ENCODE peak calls at places on chromosomes 4 and X, in five cellular contexts. I is adrenal gland, K is IMR-90, X is cardiac muscle cell, E is mammary epithelial cell. S is an unnamed sample.

GRCh38 chr4:74158561-74159396 is 861 bp downstream of the MTHFD2L start:
- DNase-seq in X (no peak), K (peak; percentile 46), I (no peak), E (peak; percentile 37), S (peak; percentile 36)

GRCh38 chrX:11298600-11298999 is 5.4 kb downstream of the AMELX start:
- DNase-seq in E (no peak), X (no peak), K (no peak), I (no peak), S (no peak)

GRCh38 chrX:24423960-24424359 is 41.1 kb upstream of the PDK3 start:
- DNase-seq in I (no peak), K (no peak), E (no peak), X (no peak), S (peak; percentile 11)

GRCh38 chrX:270848-271367 is 10.3 kb upstream of the PLCXD1 start:
- DNase-seq in K (no peak), I (no peak), E (no peak), X (no peak), S (no peak)

GRCh38 chrX:8971116-8971515 is 62.8 kb downstream of the FAM9B start:
- DNase-seq in X (peak; percentile 31), E (peak; percentile 17), K (peak; percentile 67), I (no peak), S (peak; percentile 63)

GRCh38 chr4:7970031-7970946 is 30.6 kb upstream of the AFAP1 start:
- DNase-seq in E (peak; percentile 51), I (no peak), K (peak; percentile 58), X (no peak), S (peak; percentile 39)

GRCh38 chr4:164937576-164938270 is 39.7 kb downstream of the TRIM61 start:
- DNase-seq in E (no peak), X (peak; percentile 11), I (peak; percentile 26), K (peak; percentile 18), S (peak; percentile 48)

GRCh38 chrX:134749651-134750450 is 91.6 kb upstream of the PLAC1 start:
- DNase-seq in I (no peak), K (no peak), X (no peak), E (no peak), S (peak; percentile 66)

GRCh38 chr4:176656108-176656507 is 136.6 kb downstream of the VEGFC start:
- DNase-seq in K (no peak), I (no peak), E (no peak), X (no peak), S (peak; percentile 89)

GRCh38 chrX:13965531-13965930 is 64.2 kb downstream of the GEMIN8 start:
- DNase-seq in K (no peak), I (no peak), X (no peak), E (no peak), S (no peak)

GRCh38 chr4:151169223-151169622 is 69.8 kb downstream of the RPS3A start:
- DNase-seq in I (peak; percentile 32), K (peak; percentile 99), X (peak; percentile 18), E (no peak), S (peak; percentile 98)

GRCh38 chr4:144905286-144905685 is 192.7 kb downstream of the ANAPC10 start:
- DNase-seq in K (no peak), E (no peak), X (peak; percentile 55), I (no peak), S (no peak)

GRCh38 chrX:13669246-13669689 is 16.3 kb downstream of the TCEANC start:
- DNase-seq in K (peak; percentile 99), X (no peak), E (peak; percentile 99), I (peak; percentile 82), S (peak; percentile 95)

GRCh38 chr4:48461000-48461399 is 22.1 kb upstream of the SLC10A4 start:
- DNase-seq in I (no peak), E (no peak), K (no peak), X (no peak), S (no peak)

GRCh38 chr4:48913346-48913745 is 6.8 kb upstream of the OCIAD2 start:
- DNase-seq in I (peak; percentile 83), K (peak; percentile 92), E (peak; percentile 90), X (no peak), S (peak; percentile 70)

GRCh38 chr4:189304179-189304578 is 636.5 kb upstream of the FRG1 start:
- DNase-seq in K (peak; percentile 59), E (peak; percentile 35), I (no peak), X (no peak), S (no peak)

GRCh38 chr4:6443035-6444023 is 29.1 kb downstream of the PPP2R2C start:
- DNase-seq in K (no peak), I (no peak), X (no peak), E (no peak), S (no peak)

GRCh38 chr4:6446130-6446482 is 26.3 kb downstream of the PPP2R2C start:
- DNase-seq in I (no peak), E (no peak), K (no peak), X (no peak), S (no peak)

GRCh38 chr4:6442555-6442954 is 29.9 kb downstream of the PPP2R2C start:
- DNase-seq in I (no peak), E (no peak), K (no peak), X (no peak), S (no peak)

GRCh38 chr4:6445403-6446129 is 26.8 kb downstream of the PPP2R2C start:
- DNase-seq in E (no peak), K (no peak), I (no peak), X (no peak), S (no peak)

DNA sequence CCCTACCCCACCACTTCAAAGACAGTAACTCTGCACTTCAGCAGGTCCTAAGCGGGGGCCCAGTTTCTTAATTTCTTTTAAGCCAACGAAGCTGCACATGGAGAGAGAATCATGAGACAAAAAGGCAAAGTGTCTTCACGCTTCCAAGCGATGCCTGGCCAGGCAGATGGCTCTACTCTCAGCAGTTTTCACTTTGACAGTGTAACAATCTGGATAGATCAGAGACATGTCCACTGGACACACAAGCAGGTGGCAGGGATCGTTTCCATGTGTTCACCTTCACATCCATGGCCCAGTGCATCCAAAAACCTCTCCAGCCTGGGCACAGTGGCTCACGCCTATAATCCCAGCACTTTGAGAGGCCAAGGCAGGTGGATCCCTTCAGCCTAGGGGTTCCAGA is 27.8 kb downstream of the PPP2R2C start:
- DNase-seq in I (no peak), K (no peak), E (no peak), X (no peak), S (no peak)
- H3K4me3 ChIP-seq in I (no peak overlapping the region), K (no peak overlapping the region), E (no peak overlapping the region), X (no peak overlapping the region), S (no peak overlapping the region)

DNA sequence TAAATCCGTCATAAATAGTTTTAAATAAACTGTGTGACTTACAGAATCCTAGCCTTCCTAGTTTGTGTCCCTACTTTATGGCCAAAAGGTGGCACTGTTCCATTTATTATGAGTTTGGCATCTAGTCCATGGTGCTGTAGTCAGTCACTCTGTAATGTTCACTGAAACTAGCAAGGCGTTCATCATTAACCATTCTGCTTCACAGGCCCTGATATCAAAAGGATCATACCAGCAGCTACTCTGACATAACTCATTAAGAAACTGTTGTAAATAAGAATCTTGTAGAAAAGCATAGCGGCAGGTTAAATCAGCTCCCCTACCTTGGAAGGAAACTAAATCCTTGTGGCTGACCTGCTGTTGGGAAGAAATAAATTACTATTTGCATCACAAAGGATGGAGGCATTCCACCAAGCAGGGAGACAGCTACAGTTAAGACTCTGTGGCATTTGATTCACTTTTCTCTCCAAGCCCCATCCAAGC is 919.6 kb upstream of the DIAPH2 start:
- DNase-seq in I (peak; percentile 7), K (peak; percentile 23), X (peak; percentile 75), E (peak; percentile 11), S (peak; percentile 3)
- TF ChIP-seq CTCF in I (peak; percentile 52), K (peak; percentile 45), X (peak; percentile 42), E (peak; percentile 64), S (peak; percentile 28)

GRCh38 chr4:152935661-152936445 is at the start of gene FHDC1:
- DNase-seq in I (peak; percentile 32), X (peak; percentile 69), E (peak; percentile 82), K (no peak), S (no peak)

GRCh38 chr4:152937280-152937534 is 1.1 kb downstream of the FHDC1 start:
- DNase-seq in K (no peak), E (no peak), I (no peak), X (no peak), S (no peak)

GRCh38 chr4:152936446-152937279 is 540 bp downstream of the FHDC1 start:
- DNase-seq in X (peak; percentile 39), E (peak; percentile 56), I (peak; percentile 17), K (peak; percentile 16), S (peak; percentile 19)

GRCh38 chr4:152937535-152938236 is 1.6 kb downstream of the FHDC1 start:
- DNase-seq in K (peak; percentile 21), I (no peak), E (peak; percentile 58), X (peak; percentile 37), S (peak; percentile 26)

GRCh38 chr4:152935138-152935537 is 985 bp upstream of the FHDC1 start:
- DNase-seq in K (no peak), I (no peak), E (no peak), X (no peak), S (no peak)
- H3K4me3 ChIP-seq in K (no peak overlapping the region), I (no peak overlapping the region), E (no peak overlapping the region), X (peak overlapping the region; percentile 69), S (no peak overlapping the region)

GRCh38 chr4:99510721-99511120 is at the start of gene C4orf17:
- DNase-seq in E (no peak), I (no peak), X (no peak), K (no peak), S (no peak)
- TF ChIP-seq CTCF in E (no peak), I (no peak), X (no peak), K (no peak), S (no peak)

GRCh38 chr4:110869862-110870577 is 247.1 kb upstream of the PITX2 start:
- DNase-seq in K (peak; percentile 25), E (no peak), I (no peak), X (no peak), S (peak; percentile 18)
- H3K4me3 ChIP-seq in K (no peak overlapping the region), E (no peak overlapping the region), I (no peak overlapping the region), X (no peak overlapping the region), S (no peak overlapping the region)

GRCh38 chrX:101051549-101052302 is at the start of gene TRMT2B:
- DNase-seq in E (peak; percentile 68), X (peak; percentile 75), K (peak; percentile 64), I (peak; percentile 84), S (peak; percentile 61)

GRCh38 chrX:101051153-101051548 is 760 bp downstream of the TRMT2B start:
- DNase-seq in X (no peak), E (no peak), I (no peak), K (no peak), S (no peak)
- TF ChIP-seq CTCF in X (no peak), E (no peak), I (no peak), K (no peak), S (no peak)

DNA sequence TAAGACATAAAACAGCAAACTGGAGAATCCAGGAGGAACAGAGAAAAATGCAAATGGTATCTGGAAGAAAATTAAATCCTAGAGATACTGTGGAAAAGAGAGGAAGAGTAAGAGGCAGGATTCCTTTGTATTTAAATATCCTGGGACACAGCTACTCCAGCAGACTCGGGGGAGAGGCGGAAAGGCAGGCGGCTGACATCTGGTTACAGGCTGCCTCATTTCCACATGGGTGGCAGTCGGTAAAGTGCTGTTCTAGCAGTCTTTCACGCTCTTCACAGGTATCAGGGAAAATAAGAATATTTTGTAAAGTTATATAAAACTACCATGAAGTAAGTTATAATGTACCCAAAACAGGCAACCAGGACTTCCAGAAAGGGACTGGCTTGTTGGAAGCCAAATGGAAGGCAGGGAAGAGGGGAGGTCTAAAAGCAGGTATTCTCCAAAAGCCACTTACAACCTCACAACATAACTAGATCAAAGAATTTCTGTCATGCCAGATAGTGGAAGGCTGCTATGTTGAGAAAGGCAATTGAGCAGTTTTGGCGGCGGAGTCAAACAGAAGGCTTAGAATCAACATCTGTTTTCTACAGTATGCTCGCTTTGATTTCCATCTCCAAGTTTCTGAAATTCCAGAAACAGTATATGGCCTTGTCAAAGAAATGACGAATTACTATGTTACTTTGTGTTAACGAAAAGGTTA is 1.3 kb upstream of the TIGD2 start:
- DNase-seq in X (peak; percentile 3), K (no peak), E (no peak), I (no peak), S (no peak)
- H3K4me3 ChIP-seq in X (peak overlapping the region; percentile 50), K (no peak overlapping the region), E (no peak overlapping the region), I (peak overlapping the region; percentile 73), S (no peak overlapping the region)